ENCODE peak calls at places on chromosomes 2 and 18, in nine cellular contexts. Z is GM23248; S is activated gamma-delta T cell treated with anti-CD3 and anti-CD28 coated beads, Interleukin-2, amount 50 U/mL, for 16 hours; I is transverse colon; J is thyroid gland; N is HTR-8/SVneo; U is effector memory CD8-positive, alpha-beta T cell; Q is GM20000; M is mucosa of gallbladder. W is an unnamed sample.

GRCh38 chr2:197158591-197159550 is 151.7 kb downstream of the ANKRD44 start:
- DNase-seq in Q (no peak), M (peak), Z (peak), J (no peak), U (no peak), I (no peak), S (no peak), N (no peak), W (no peak)

GRCh38 chr2:220572385-220572784 is 945.0 kb downstream of the SLC4A3 start:
- DNase-seq in N (no peak), I (no peak), S (no peak), Q (no peak), Z (peak), U (no peak), M (no peak), J (no peak), W (no peak)

GRCh38 chr2:109129921-109130725 is 1.1 kb downstream of the SH3RF3 start:
- DNase-seq in S (no peak), I (peak), J (no peak), N (peak), U (no peak), M (no peak), Z (peak), Q (no peak), W (no peak)

GRCh38 chr2:178858896-178859628 is 51.8 kb upstream of the TTN start:
- DNase-seq in Q (no peak), U (no peak), J (no peak), N (no peak), M (no peak), I (no peak), S (no peak), Z (no peak), W (no peak)

GRCh38 chr2:220653776-220654175 is 918.3 kb downstream of the EPHA4 start:
- DNase-seq in J (no peak), I (no peak), N (no peak), M (no peak), U (no peak), S (no peak), Z (no peak), Q (no peak), W (no peak)

GRCh38 chr18:13437034-13437433 is 218.5 kb downstream of the LDLRAD4 start:
- DNase-seq in M (no peak), Q (no peak), U (no peak), S (no peak), J (no peak), Z (no peak), N (no peak), I (no peak), W (peak)

GRCh38 chr2:70143314-70144150 is 47.3 kb downstream of the C2orf42 start:
- DNase-seq in S (peak), U (peak), N (peak), Z (peak), J (peak), Q (peak), M (peak), I (peak), W (peak)

GRCh38 chr2:43217228-43218220 is 8.9 kb downstream of the ZFP36L2 start:
- DNase-seq in I (peak), J (peak), Z (peak), Q (no peak), U (no peak), N (no peak), S (no peak), M (no peak), W (peak)

GRCh38 chr2:135913726-135914365 is 37.6 kb upstream of the MCM6 start:
- DNase-seq in N (peak), S (peak), U (peak), Z (peak), Q (peak), J (no peak), M (peak), I (no peak), W (peak)

GRCh38 chr18:12281861-12282260 is 26.2 kb upstream of the TUBB6 start:
- DNase-seq in M (no peak), Z (no peak), J (no peak), S (no peak), I (no peak), Q (no peak), N (no peak), U (no peak), W (no peak)

GRCh38 chr18:73842795-73843394 is 304.7 kb downstream of the FBXO15 start:
- DNase-seq in Z (peak), Q (peak), M (peak), I (peak), J (peak), U (no peak), S (peak), N (peak), W (peak)

GRCh38 chr18:27793013-27793412 is 383.9 kb downstream of the CDH2 start:
- DNase-seq in Q (no peak), I (no peak), M (no peak), J (no peak), Z (no peak), S (no peak), N (no peak), U (no peak), W (no peak)

W was measured in cerebellar cortex.